ENCODE peak calls at places on chromosomes 2 and 18, in six cellular contexts. Q, E, F, J, V and I are unnamed samples.

GRCh38 chr2:218975060-218975777 is 9.8 kb downstream of the FEV start:
- DNase-seq in Q (no peak), E (no peak), F (no peak), J (no peak), V (no peak), I (no peak)

GRCh38 chr18:58856881-58857280 is 7.8 kb upstream of the ZNF532 start:
- DNase-seq in Q (no peak), E (no peak), F (no peak), J (peak), V (no peak), I (no peak)

GRCh38 chr18:31738460-31739407 is 21.9 kb downstream of the SLC25A52 start:
- DNase-seq in Q (no peak), E (no peak), F (no peak), J (peak), V (no peak), I (no peak)

GRCh38 chr2:44602446-44602845 is 240.7 kb downstream of the CAMKMT start:
- DNase-seq in Q (no peak), E (no peak), F (no peak), J (no peak), V (no peak), I (no peak)

GRCh38 chr18:36780748-36781147 is 48.1 kb downstream of the TPGS2 start:
- DNase-seq in Q (no peak), E (no peak), F (no peak), J (no peak), V (no peak), I (no peak)

GRCh38 chr2:153871231-153872221 is at the start of gene GALNT13:
- DNase-seq in Q (no peak), E (peak), F (no peak), J (peak), V (no peak), I (no peak)

GRCh38 chr2:144459937-144460336 is 60.0 kb downstream of the ZEB2 start:
- DNase-seq in Q (peak), E (no peak), F (no peak), J (no peak), V (no peak), I (no peak)

GRCh38 chr18:62857278-62857976 is 142.1 kb downstream of the PHLPP1 start:
- DNase-seq in Q (no peak), E (no peak), F (no peak), J (no peak), V (no peak), I (no peak)

GRCh38 chr2:201697899-201698298 is 545 bp downstream of the MPP4 start:
- DNase-seq in Q (no peak), E (no peak), F (no peak), J (peak), V (no peak), I (no peak)

GRCh38 chr2:169015943-169016342 is 15.2 kb downstream of the ABCB11 start:
- DNase-seq in Q (no peak), E (no peak), F (no peak), J (no peak), V (no peak), I (no peak)

GRCh38 chr2:191411472-191411871 is 166.3 kb downstream of the MYO1B start:
- DNase-seq in Q (no peak), E (no peak), F (no peak), J (no peak), V (no peak), I (no peak)

GRCh38 chr2:85308951-85309555 is 18.7 kb downstream of the TGOLN2 start:
- DNase-seq in Q (no peak), E (peak), F (peak), J (peak), V (no peak), I (no peak)

GRCh38 chr2:28391564-28392296 is 928 bp upstream of the FOSL2 start:
- DNase-seq in Q (peak), E (peak), F (peak), J (peak), V (peak), I (peak)

GRCh38 chr2:173998386-173998785 is 33.2 kb upstream of the SP3 start:
- DNase-seq in Q (no peak), E (no peak), F (no peak), J (no peak), V (no peak), I (no peak)

GRCh38 chr18:12426924-12427323 is 19.2 kb downstream of the PRELID3A start:
- DNase-seq in Q (no peak), E (no peak), F (no peak), J (no peak), V (no peak), I (no peak)

GRCh38 chr2:25259744-25260124 is 82.0 kb downstream of the DNMT3A start:
- DNase-seq in Q (no peak), E (no peak), F (no peak), J (no peak), V (no peak), I (no peak)

GRCh38 chr2:191976436-191976835 is 129.5 kb upstream of the CAVIN2 start:
- DNase-seq in Q (no peak), E (no peak), F (no peak), J (no peak), V (no peak), I (no peak)

GRCh38 chr2:148684507-148684906 is 40.0 kb downstream of the EPC2 start:
- DNase-seq in Q (no peak), E (no peak), F (no peak), J (no peak), V (no peak), I (no peak)

GRCh38 chr18:10122116-10122515 is 208.3 kb downstream of the VAPA start:
- DNase-seq in Q (no peak), E (no peak), F (no peak), J (peak), V (no peak), I (no peak)

GRCh38 chr2:146246017-146246733 is 1598.7 kb upstream of the ACVR2A start:
- DNase-seq in Q (no peak), E (no peak), F (no peak), J (peak), V (no peak), I (no peak)

GRCh38 chr2:96888082-96889011 is 18.5 kb upstream of the SEMA4C start:
- DNase-seq in Q (no peak), E (peak), F (no peak), J (peak), V (no peak), I (no peak)

GRCh38 chr2:121080013-121080772 is 204.8 kb downstream of the TFCP2L1 start:
- DNase-seq in Q (peak), E (peak), F (no peak), J (peak), V (no peak), I (peak)

GRCh38 chr2:241869087-241869961 is at the start of gene RTP5:
- DNase-seq in Q (no peak), E (peak), F (no peak), J (peak), V (no peak), I (no peak)

GRCh38 chr2:113806217-113806913 is 49.9 kb upstream of the SLC35F5 start:
- DNase-seq in Q (no peak), E (no peak), F (no peak), J (peak), V (no peak), I (no peak)

GRCh38 chr18:13233746-13234527 is 15.4 kb downstream of the LDLRAD4 start:
- DNase-seq in Q (no peak), E (no peak), F (peak), J (no peak), V (no peak), I (no peak)

GRCh38 chr2:190781604-190782198 is 98.9 kb upstream of the GLS start:
- DNase-seq in Q (peak), E (no peak), F (no peak), J (peak), V (peak), I (peak)

GRCh38 chr2:49105506-49105905 is 48.8 kb downstream of the FSHR start:
- DNase-seq in Q (no peak), E (no peak), F (no peak), J (no peak), V (no peak), I (no peak)

GRCh38 chr2:134900151-134900550 is 18.5 kb upstream of the CCNT2 start:
- DNase-seq in Q (no peak), E (no peak), F (no peak), J (peak), V (no peak), I (no peak)

GRCh38 chr18:72187956-72188355 is 356.2 kb downstream of the CBLN2 start:
- DNase-seq in Q (no peak), E (no peak), F (no peak), J (no peak), V (no peak), I (no peak)

GRCh38 chr18:77055429-77056310 is 76.9 kb downstream of the MBP start:
- DNase-seq in Q (no peak), E (no peak), F (no peak), J (no peak), V (no peak), I (peak)

GRCh38 chr2:148853458-148853857 is 21.6 kb upstream of the KIF5C start:
- DNase-seq in Q (no peak), E (no peak), F (no peak), J (no peak), V (no peak), I (no peak)